ENCODE peak calls at places on chromosomes 12 and 14, in six cellular contexts. One of them, this sample, is unnamed.

GRCh38 chr12:115257791-115258190 is 573.8 kb upstream of the TBX3 start:
- DNase-seq in CD8-positive, alpha-beta T cell: no peak
- DNase-seq in cardiac muscle cell: no peak
- DNase-seq in AG04450: no peak
- DNase-seq in pancreas: no peak
- DNase-seq in naive thymus-derived CD4-positive, alpha-beta T cell: no peak
- DNase-seq in this sample: no peak

GRCh38 chr12:15323530-15323929 is 1.2 kb downstream of the PTPRO start:
- DNase-seq in naive thymus-derived CD4-positive, alpha-beta T cell: no peak
- DNase-seq in pancreas: no peak
- DNase-seq in cardiac muscle cell: peak
- DNase-seq in CD8-positive, alpha-beta T cell: no peak
- DNase-seq in AG04450: no peak
- DNase-seq in this sample: no peak

GRCh38 chr14:65054471-65055085 is 47.7 kb downstream of the MAX start:
- DNase-seq in pancreas: no peak
- DNase-seq in naive thymus-derived CD4-positive, alpha-beta T cell: no peak
- DNase-seq in CD8-positive, alpha-beta T cell: no peak
- DNase-seq in cardiac muscle cell: no peak
- DNase-seq in AG04450: no peak
- DNase-seq in this sample: no peak

GRCh38 chr14:61491224-61491623 is 169.8 kb downstream of the PRKCH start:
- DNase-seq in naive thymus-derived CD4-positive, alpha-beta T cell: no peak
- DNase-seq in AG04450: no peak
- DNase-seq in cardiac muscle cell: no peak
- DNase-seq in CD8-positive, alpha-beta T cell: no peak
- DNase-seq in pancreas: peak
- DNase-seq in this sample: no peak

GRCh38 chr12:9337656-9338055 is 129.5 kb upstream of the PZP start:
- DNase-seq in CD8-positive, alpha-beta T cell: no peak
- DNase-seq in cardiac muscle cell: no peak
- DNase-seq in pancreas: no peak
- DNase-seq in AG04450: no peak
- DNase-seq in naive thymus-derived CD4-positive, alpha-beta T cell: no peak
- DNase-seq in this sample: no peak

GRCh38 chr12:49352351-49352750 is 5.7 kb downstream of the DNAJC22 start:
- DNase-seq in AG04450: no peak
- DNase-seq in CD8-positive, alpha-beta T cell: no peak
- DNase-seq in cardiac muscle cell: no peak
- DNase-seq in naive thymus-derived CD4-positive, alpha-beta T cell: no peak
- DNase-seq in pancreas: no peak
- DNase-seq in this sample: no peak

GRCh38 chr14:64764641-64765520 is 60.7 kb downstream of the PLEKHG3 start:
- DNase-seq in CD8-positive, alpha-beta T cell: peak
- DNase-seq in pancreas: peak
- DNase-seq in cardiac muscle cell: peak
- DNase-seq in naive thymus-derived CD4-positive, alpha-beta T cell: peak
- DNase-seq in AG04450: peak
- DNase-seq in this sample: peak

GRCh38 chr12:104494816-104495158 is 38.0 kb downstream of the CHST11 start:
- DNase-seq in cardiac muscle cell: no peak
- DNase-seq in naive thymus-derived CD4-positive, alpha-beta T cell: no peak
- DNase-seq in AG04450: no peak
- DNase-seq in pancreas: no peak
- DNase-seq in CD8-positive, alpha-beta T cell: no peak
- DNase-seq in this sample: no peak

GRCh38 chr14:61178226-61179060 is 102.7 kb downstream of the TMEM30B start:
- DNase-seq in AG04450: peak
- DNase-seq in pancreas: peak
- DNase-seq in cardiac muscle cell: no peak
- DNase-seq in CD8-positive, alpha-beta T cell: no peak
- DNase-seq in naive thymus-derived CD4-positive, alpha-beta T cell: no peak
- DNase-seq in this sample: peak

GRCh38 chr14:64654931-64655330 is 49.3 kb upstream of the PLEKHG3 start:
- DNase-seq in cardiac muscle cell: no peak
- DNase-seq in pancreas: no peak
- DNase-seq in AG04450: no peak
- DNase-seq in naive thymus-derived CD4-positive, alpha-beta T cell: no peak
- DNase-seq in CD8-positive, alpha-beta T cell: no peak
- DNase-seq in this sample: no peak

GRCh38 chr14:38951451-38951850 is 151.6 kb downstream of the SEC23A start:
- DNase-seq in AG04450: no peak
- DNase-seq in CD8-positive, alpha-beta T cell: no peak
- DNase-seq in cardiac muscle cell: no peak
- DNase-seq in naive thymus-derived CD4-positive, alpha-beta T cell: no peak
- DNase-seq in pancreas: no peak
- DNase-seq in this sample: peak

GRCh38 chr12:96034631-96035282 is 630 bp downstream of the LTA4H start:
- DNase-seq in pancreas: peak
- DNase-seq in naive thymus-derived CD4-positive, alpha-beta T cell: no peak
- DNase-seq in AG04450: no peak
- DNase-seq in cardiac muscle cell: peak
- DNase-seq in CD8-positive, alpha-beta T cell: no peak
- DNase-seq in this sample: peak

GRCh38 chr14:99273025-99273723 is 1.2 kb upstream of the BCL11B start:
- DNase-seq in CD8-positive, alpha-beta T cell: no peak
- DNase-seq in pancreas: no peak
- DNase-seq in naive thymus-derived CD4-positive, alpha-beta T cell: no peak
- DNase-seq in cardiac muscle cell: peak
- DNase-seq in AG04450: no peak
- DNase-seq in this sample: no peak

DNA sequence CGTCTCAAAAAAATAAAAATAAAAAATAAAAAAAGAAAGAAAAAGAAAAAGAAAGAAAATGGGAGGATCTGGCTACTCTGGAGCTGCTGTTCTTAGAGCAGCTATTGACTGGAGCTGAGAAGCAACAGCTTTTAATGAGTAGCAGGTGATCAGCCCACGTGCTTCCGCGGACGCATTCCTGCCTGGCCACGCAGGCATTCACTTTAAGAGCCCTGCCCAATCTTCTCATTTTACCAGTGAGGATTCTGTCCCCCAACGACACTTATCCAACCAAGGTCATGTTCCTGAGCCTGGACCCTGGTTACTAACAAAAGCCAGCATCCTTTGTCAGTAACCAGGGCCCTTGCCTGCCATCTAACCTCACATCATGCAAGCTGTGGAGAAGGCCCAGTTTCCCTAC is 61.1 kb upstream of the GPATCH2L start:
- DNase-seq in AG04450: no peak
- DNase-seq in naive thymus-derived CD4-positive, alpha-beta T cell: no peak
- DNase-seq in cardiac muscle cell: no peak
- DNase-seq in pancreas: no peak
- DNase-seq in CD8-positive, alpha-beta T cell: no peak
- DNase-seq in this sample: no peak
- H3K27ac ChIP-seq in AG04450: no peak
- H3K27ac ChIP-seq in naive thymus-derived CD4-positive, alpha-beta T cell: no peak
- H3K27ac ChIP-seq in cardiac muscle cell: no peak
- H3K27ac ChIP-seq in pancreas: no peak
- H3K27ac ChIP-seq in CD8-positive, alpha-beta T cell: no peak
- H3K27ac ChIP-seq in this sample: no peak

GRCh38 chr14:90775441-90775840 is 40.8 kb downstream of the TTC7B start:
- DNase-seq in cardiac muscle cell: no peak
- DNase-seq in naive thymus-derived CD4-positive, alpha-beta T cell: no peak
- DNase-seq in pancreas: no peak
- DNase-seq in CD8-positive, alpha-beta T cell: no peak
- DNase-seq in AG04450: no peak
- DNase-seq in this sample: no peak

GRCh38 chr14:90773196-90773486 is 43.1 kb downstream of the TTC7B start:
- DNase-seq in AG04450: no peak
- DNase-seq in cardiac muscle cell: no peak
- DNase-seq in naive thymus-derived CD4-positive, alpha-beta T cell: no peak
- DNase-seq in CD8-positive, alpha-beta T cell: no peak
- DNase-seq in pancreas: no peak
- DNase-seq in this sample: no peak

GRCh38 chr14:90774316-90774715 is 41.9 kb downstream of the TTC7B start:
- DNase-seq in naive thymus-derived CD4-positive, alpha-beta T cell: no peak
- DNase-seq in CD8-positive, alpha-beta T cell: no peak
- DNase-seq in pancreas: no peak
- DNase-seq in cardiac muscle cell: no peak
- DNase-seq in AG04450: no peak
- DNase-seq in this sample: no peak

GRCh38 chr14:90777358-90777757 is 38.9 kb downstream of the TTC7B start:
- DNase-seq in cardiac muscle cell: no peak
- DNase-seq in naive thymus-derived CD4-positive, alpha-beta T cell: no peak
- DNase-seq in CD8-positive, alpha-beta T cell: no peak
- DNase-seq in AG04450: no peak
- DNase-seq in pancreas: no peak
- DNase-seq in this sample: no peak

DNA sequence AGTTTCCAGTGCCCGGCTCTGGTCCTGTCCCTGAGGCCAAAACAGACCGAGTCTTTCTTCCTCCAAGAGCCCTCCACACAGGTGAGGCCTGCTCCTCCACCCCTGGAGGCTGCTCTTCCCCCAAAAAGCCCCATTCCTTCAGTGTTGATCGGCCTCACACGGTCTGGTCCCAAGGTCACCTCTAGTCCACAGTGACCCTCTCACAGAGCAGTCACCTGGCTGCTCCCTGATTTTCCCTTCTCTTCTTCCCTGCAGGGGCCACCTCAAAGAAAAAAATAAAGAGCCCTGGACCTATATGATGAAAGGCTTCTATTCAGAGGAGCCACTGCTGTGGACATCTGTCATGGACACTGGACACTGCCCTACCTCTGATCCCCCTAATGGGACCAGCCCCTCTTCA is 42.5 kb downstream of the TTC7B start:
- DNase-seq in naive thymus-derived CD4-positive, alpha-beta T cell: no peak
- DNase-seq in pancreas: no peak
- DNase-seq in CD8-positive, alpha-beta T cell: no peak
- DNase-seq in AG04450: no peak
- DNase-seq in cardiac muscle cell: no peak
- DNase-seq in this sample: no peak
- H3K27ac ChIP-seq in naive thymus-derived CD4-positive, alpha-beta T cell: no peak
- H3K27ac ChIP-seq in pancreas: no peak
- H3K27ac ChIP-seq in CD8-positive, alpha-beta T cell: no peak
- H3K27ac ChIP-seq in AG04450: no peak
- H3K27ac ChIP-seq in cardiac muscle cell: peak
- H3K27ac ChIP-seq in this sample: no peak

DNA sequence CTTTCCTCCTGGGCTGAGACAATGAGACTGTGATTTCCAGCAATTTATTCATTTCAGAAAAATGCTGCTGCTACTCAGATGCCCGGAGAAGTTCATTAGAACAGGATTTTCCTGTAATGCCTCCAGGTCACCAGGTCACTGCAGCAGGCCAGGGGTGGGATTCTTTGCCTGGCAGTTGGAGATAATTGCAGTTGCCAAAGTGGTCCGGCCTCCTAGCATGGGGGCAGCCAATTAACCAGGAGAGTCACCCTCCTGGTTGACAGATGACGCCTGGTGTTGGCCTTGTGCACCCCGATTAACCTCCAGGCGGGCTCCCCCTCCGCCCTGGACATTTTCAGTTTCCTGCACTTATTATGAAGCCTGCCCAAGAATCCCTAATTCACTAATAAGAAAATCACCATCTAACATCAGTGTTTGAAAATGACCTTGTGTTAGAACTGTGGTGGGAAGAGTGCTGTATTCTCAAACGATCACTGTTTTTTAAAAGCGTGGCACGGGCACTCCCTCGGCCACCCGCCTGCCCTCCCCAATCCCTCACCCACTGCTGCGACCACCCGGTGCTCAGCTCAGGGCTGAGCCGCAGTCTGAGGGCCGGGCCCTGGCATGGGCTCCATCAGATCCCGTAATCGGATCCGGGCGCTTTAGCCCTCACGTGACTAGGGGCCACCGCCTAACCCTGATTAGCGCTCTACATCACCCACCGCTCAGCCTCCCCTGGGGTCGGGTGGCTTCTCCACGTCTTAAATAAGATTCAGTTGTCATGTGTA is 12.9 kb downstream of the RIMBP2 start:
- DNase-seq in pancreas: no peak
- DNase-seq in naive thymus-derived CD4-positive, alpha-beta T cell: no peak
- DNase-seq in cardiac muscle cell: no peak
- DNase-seq in CD8-positive, alpha-beta T cell: no peak
- DNase-seq in AG04450: no peak
- DNase-seq in this sample: no peak
- H3K27ac ChIP-seq in pancreas: no peak
- H3K27ac ChIP-seq in naive thymus-derived CD4-positive, alpha-beta T cell: no peak
- H3K27ac ChIP-seq in cardiac muscle cell: no peak
- H3K27ac ChIP-seq in CD8-positive, alpha-beta T cell: no peak
- H3K27ac ChIP-seq in AG04450: no peak
- H3K27ac ChIP-seq in this sample: no peak

GRCh38 chr14:71060795-71061455 is 153.7 kb downstream of the PCNX1 start:
- DNase-seq in CD8-positive, alpha-beta T cell: no peak
- DNase-seq in AG04450: no peak
- DNase-seq in naive thymus-derived CD4-positive, alpha-beta T cell: no peak
- DNase-seq in cardiac muscle cell: no peak
- DNase-seq in pancreas: no peak
- DNase-seq in this sample: no peak

GRCh38 chr14:71061458-71061857 is 154.2 kb downstream of the PCNX1 start:
- DNase-seq in pancreas: no peak
- DNase-seq in cardiac muscle cell: no peak
- DNase-seq in CD8-positive, alpha-beta T cell: no peak
- DNase-seq in naive thymus-derived CD4-positive, alpha-beta T cell: no peak
- DNase-seq in AG04450: no peak
- DNase-seq in this sample: no peak

GRCh38 chr14:71063351-71063750 is 156.1 kb downstream of the PCNX1 start:
- DNase-seq in pancreas: no peak
- DNase-seq in naive thymus-derived CD4-positive, alpha-beta T cell: no peak
- DNase-seq in cardiac muscle cell: no peak
- DNase-seq in CD8-positive, alpha-beta T cell: no peak
- DNase-seq in AG04450: no peak
- DNase-seq in this sample: no peak

GRCh38 chr14:71060274-71060673 is 153.0 kb downstream of the PCNX1 start:
- DNase-seq in cardiac muscle cell: no peak
- DNase-seq in naive thymus-derived CD4-positive, alpha-beta T cell: no peak
- DNase-seq in AG04450: no peak
- DNase-seq in CD8-positive, alpha-beta T cell: no peak
- DNase-seq in pancreas: no peak
- DNase-seq in this sample: no peak

DNA sequence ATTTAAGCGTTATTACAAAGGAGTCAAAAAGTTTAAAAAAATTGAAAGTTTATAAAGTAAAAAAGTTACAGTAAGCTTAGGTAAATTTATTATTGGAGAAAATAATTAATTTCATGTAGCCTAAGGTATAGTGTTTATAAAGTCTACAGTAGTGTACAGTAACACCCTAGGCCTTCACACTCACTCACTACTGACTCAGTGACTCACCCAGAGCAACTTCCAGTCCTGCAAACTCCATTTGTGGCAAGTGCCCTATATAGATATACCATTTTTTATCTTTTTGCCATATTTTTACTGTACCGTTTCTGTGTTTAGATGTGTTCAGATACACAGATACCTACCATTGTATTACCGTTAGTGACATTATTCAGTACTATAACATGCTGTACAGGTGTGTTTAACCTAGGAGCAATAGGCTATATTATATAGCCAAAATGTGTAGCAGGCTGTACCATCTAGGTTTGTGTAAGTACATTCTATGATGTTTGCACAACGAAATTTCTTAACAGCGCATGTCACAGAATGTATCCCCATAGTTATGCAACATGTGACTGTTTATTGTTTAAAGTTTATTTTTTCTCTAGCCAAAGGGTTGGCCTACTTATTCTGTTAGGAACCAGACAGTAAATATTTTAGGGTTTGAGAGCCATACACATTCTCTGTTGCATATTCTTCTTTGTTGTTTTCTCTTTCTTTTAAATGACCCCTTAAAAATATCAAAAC is 155.5 kb downstream of the PCNX1 start:
- DNase-seq in CD8-positive, alpha-beta T cell: no peak
- DNase-seq in AG04450: no peak
- DNase-seq in pancreas: no peak
- DNase-seq in cardiac muscle cell: no peak
- DNase-seq in naive thymus-derived CD4-positive, alpha-beta T cell: no peak
- DNase-seq in this sample: no peak
- H3K27ac ChIP-seq in CD8-positive, alpha-beta T cell: no peak
- H3K27ac ChIP-seq in AG04450: no peak
- H3K27ac ChIP-seq in pancreas: no peak
- H3K27ac ChIP-seq in cardiac muscle cell: no peak
- H3K27ac ChIP-seq in naive thymus-derived CD4-positive, alpha-beta T cell: no peak
- H3K27ac ChIP-seq in this sample: no peak